ENCODE peak calls at places on chromosome 11, in four cellular contexts. R is K562, K is HepG2, T is GM12878. W is an unnamed sample.

GRCh38 chr11:28086569-28086968 is 21.4 kb downstream of the KIF18A start:
- DNase-seq in R (no peak), K (no peak), T (no peak), W (no peak)

GRCh38 chr11:33531743-33532181 is 168.9 kb downstream of the C11orf91 start:
- DNase-seq in R (no peak), K (no peak), T (no peak), W (no peak)

GRCh38 chr11:111455291-111456085 is 56.7 kb downstream of the BTG4 start:
- DNase-seq in R (no peak), K (no peak), T (no peak), W (no peak)

GRCh38 chr11:44904261-44905080 is 46.2 kb downstream of the TP53I11 start:
- DNase-seq in R (peak), K (no peak), T (no peak), W (no peak)

GRCh38 chr11:34987617-34988016 is 71.2 kb downstream of the PDHX start:
- DNase-seq in R (no peak), K (no peak), T (no peak), W (no peak)

GRCh38 chr11:125020342-125020741 is 42.8 kb upstream of the SLC37A2 start:
- DNase-seq in R (no peak), K (no peak), T (no peak), W (no peak)

GRCh38 chr11:69270929-69271328 is 23.0 kb upstream of the MYEOV start:
- DNase-seq in R (no peak), K (no peak), T (no peak), W (no peak)

GRCh38 chr11:45736424-45736823 is 68.5 kb upstream of the SLC35C1 start:
- DNase-seq in R (peak), K (peak), T (no peak), W (no peak)

GRCh38 chr11:22807855-22808558 is 21.6 kb downstream of the SVIP start:
- DNase-seq in R (no peak), K (no peak), T (peak), W (no peak)

GRCh38 chr11:67099841-67100324 is 19.2 kb upstream of the KDM2A start:
- DNase-seq in R (no peak), K (no peak), T (peak), W (no peak)

GRCh38 chr11:121291896-121292502 is 572 bp upstream of the SC5D start:
- DNase-seq in R (peak), K (no peak), T (peak), W (no peak)

GRCh38 chr11:45233121-45233803 is 52.9 kb downstream of the SYT13 start:
- DNase-seq in R (peak), K (peak), T (no peak), W (peak)

GRCh38 chr11:119584193-119585037 is 144.6 kb downstream of the NECTIN1 start:
- DNase-seq in R (peak), K (no peak), T (no peak), W (no peak)

GRCh38 chr11:110311783-110312578 is 15.6 kb upstream of the RDX start:
- DNase-seq in R (peak), K (no peak), T (no peak), W (peak)

GRCh38 chr11:6931146-6931713 is 5.0 kb downstream of the ZNF215 start:
- DNase-seq in R (no peak), K (no peak), T (no peak), W (no peak)

GRCh38 chr11:19595499-19595839 is 117.2 kb upstream of the NAV2 start:
- DNase-seq in R (no peak), K (no peak), T (no peak), W (no peak)

GRCh38 chr11:47241740-47242400 is 6.7 kb downstream of the ACP2 start:
- DNase-seq in R (no peak), K (no peak), T (no peak), W (no peak)

GRCh38 chr11:12382451-12382850 is 5.1 kb downstream of the PARVA start:
- DNase-seq in R (no peak), K (no peak), T (no peak), W (no peak)

GRCh38 chr11:64593156-64594105 is 2.4 kb downstream of the SLC22A12 start:
- DNase-seq in R (no peak), K (no peak), T (no peak), W (no peak)

GRCh38 chr11:65213322-65214211 is 31.8 kb downstream of the CAPN1 start:
- DNase-seq in R (peak), K (no peak), T (no peak), W (no peak)

GRCh38 chr11:71491531-71492329 is 35.3 kb upstream of the KRTAP5-7 start:
- DNase-seq in R (no peak), K (no peak), T (no peak), W (no peak)

GRCh38 chr11:113408206-113408605 is 20.6 kb downstream of the ANKK1 start:
- DNase-seq in R (no peak), K (no peak), T (no peak), W (no peak)

GRCh38 chr11:15687342-15687741 is 572.6 kb downstream of the INSC start:
- DNase-seq in R (no peak), K (no peak), T (no peak), W (no peak)

GRCh38 chr11:62402226-62402625 is 16.6 kb upstream of the SCGB1A1 start:
- DNase-seq in R (no peak), K (no peak), T (no peak), W (no peak)

DNA sequence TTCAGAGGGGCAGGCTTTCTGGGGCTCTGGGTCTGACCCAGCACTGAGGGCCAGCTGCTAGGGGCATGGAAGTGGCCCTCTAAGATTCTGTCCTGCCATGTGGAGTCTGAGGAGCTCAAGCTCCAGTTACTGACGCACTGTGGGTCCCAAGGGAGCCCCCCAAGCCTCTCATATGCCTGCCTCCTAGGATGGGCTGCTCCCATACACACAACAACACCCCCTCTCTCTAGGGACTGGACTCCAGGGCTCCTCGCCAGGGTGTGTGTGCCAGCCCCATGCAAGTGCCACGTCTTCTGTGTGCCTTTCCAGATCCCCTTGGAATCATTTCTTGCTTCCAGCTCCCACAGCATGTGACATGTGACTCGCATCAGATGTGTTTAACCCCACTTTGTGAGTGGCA is 234.5 kb downstream of the CEP164 start:
- DNase-seq in R (no peak), K (no peak), T (no peak), W (no peak)
- TF ChIP-seq HDAC2 in R (no peak), K (no peak), T (no peak), W (no peak)

DNA sequence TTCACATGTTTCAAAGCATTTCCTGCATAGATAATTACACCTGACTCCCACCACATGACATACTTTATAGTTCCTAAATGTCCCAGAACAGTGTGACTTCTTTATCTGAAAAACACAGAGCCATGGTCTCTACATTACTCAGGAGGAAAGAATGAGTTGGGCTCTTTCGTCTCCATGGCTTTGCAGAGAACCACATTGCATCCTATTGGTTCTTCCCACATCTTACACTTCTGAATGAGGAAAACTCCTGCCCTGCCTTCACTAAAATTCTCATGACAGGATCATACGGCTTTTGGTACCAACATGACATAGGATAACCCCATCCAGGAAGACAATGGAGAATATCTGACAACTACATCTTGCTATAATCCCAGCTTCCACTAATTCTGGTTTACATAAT is 88.5 kb downstream of the ETS1 start:
- DNase-seq in R (no peak), K (no peak), T (no peak), W (no peak)
- TF ChIP-seq SMC3 in R (no peak), K (no peak), T (no peak), W (no peak)

GRCh38 chr11:14254533-14255530 is 104.2 kb downstream of the RRAS2 start:
- DNase-seq in R (no peak), K (no peak), T (no peak), W (no peak)
- TF ChIP-seq HDAC2 in R (no peak), K (no peak), T (no peak), W (no peak)

DNA sequence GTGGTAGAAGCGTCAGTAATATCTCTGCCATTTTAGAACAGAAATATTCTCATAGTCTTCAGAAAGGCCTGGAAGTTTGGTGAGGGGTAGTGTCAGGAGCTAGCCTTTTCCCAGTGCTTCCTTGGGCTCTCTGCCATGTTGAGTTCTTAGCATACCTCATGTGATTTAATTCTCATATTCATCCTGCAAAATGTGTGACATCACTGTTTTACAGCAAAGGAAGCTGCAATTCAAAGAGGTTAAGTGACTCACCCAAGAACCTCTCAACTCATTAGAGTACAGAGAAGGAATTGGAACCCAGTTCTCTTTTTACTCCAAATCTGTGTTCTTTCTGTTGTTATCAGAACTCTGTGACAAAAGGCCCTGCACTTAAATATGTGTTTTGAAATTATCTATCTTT is 72.1 kb downstream of the RNF169 start:
- DNase-seq in R (no peak), K (peak), T (no peak), W (no peak)
- TF ChIP-seq SMC3 in R (no peak), K (no peak), T (no peak), W (no peak)

DNA sequence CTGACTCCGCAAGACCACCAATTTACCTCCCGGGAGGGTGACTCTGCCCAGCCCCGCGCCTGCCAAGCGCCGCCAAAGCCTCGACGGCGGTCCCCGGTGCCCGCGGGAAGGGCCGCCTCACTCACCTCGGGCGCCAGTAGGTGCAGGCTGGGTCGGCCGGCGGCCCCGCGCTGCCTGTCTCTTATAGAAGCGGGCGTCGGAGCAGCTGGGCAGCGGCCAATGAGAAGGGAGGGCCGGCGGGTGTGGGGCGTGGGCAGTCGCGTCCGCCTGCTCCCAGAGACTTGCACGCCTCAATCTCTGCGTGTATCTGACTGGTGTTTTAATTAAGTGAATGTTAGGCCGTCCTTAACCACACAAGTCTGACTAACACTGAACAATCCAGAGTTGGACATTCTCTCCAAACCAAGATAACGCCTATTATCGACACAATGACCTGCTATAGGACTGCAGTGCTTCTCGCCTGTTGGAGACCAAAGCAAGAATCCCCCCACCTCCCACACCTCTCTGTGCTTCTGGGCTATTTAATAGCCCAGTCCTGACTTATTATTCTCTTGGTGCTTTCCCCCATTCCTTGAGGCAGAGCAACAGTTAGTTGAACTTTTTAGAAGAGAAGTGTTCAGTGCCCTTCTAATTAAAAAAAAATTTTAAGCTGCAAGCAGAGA is at the start of gene TPH1:
- DNase-seq in R (no peak), K (no peak), T (no peak), W (no peak)
- TF ChIP-seq HDAC2 in R (no peak), K (no peak), T (no peak), W (no peak)

GRCh38 chr11:77473001-77473800 is 693 bp downstream of the PAK1 start:
- DNase-seq in R (peak), K (no peak), T (no peak), W (peak)
- TF ChIP-seq SMC3 in R (no peak), K (no peak), T (no peak), W (no peak)

GRCh38 chr11:81033779-81034550 is 1593.1 kb upstream of the TENM4 start:
- DNase-seq in R (no peak), K (no peak), T (no peak), W (no peak)
- TF ChIP-seq HDAC2 in R (no peak), K (no peak), T (no peak), W (no peak)

GRCh38 chr11:95335989-95336388 is 105.0 kb upstream of the SESN3 start:
- DNase-seq in R (peak), K (no peak), T (no peak), W (no peak)
- TF ChIP-seq SMC3 in R (no peak), K (no peak), T (no peak), W (no peak)

GRCh38 chr11:72657356-72657755 is 16.9 kb downstream of the PDE2A start:
- DNase-seq in R (no peak), K (no peak), T (no peak), W (no peak)

GRCh38 chr11:72662036-72662435 is 12.2 kb downstream of the PDE2A start:
- DNase-seq in R (no peak), K (no peak), T (no peak), W (no peak)

GRCh38 chr11:72661486-72661885 is 12.7 kb downstream of the PDE2A start:
- DNase-seq in R (no peak), K (no peak), T (no peak), W (no peak)

GRCh38 chr11:72655896-72656464 is 18.2 kb downstream of the PDE2A start:
- DNase-seq in R (no peak), K (no peak), T (no peak), W (no peak)

DNA sequence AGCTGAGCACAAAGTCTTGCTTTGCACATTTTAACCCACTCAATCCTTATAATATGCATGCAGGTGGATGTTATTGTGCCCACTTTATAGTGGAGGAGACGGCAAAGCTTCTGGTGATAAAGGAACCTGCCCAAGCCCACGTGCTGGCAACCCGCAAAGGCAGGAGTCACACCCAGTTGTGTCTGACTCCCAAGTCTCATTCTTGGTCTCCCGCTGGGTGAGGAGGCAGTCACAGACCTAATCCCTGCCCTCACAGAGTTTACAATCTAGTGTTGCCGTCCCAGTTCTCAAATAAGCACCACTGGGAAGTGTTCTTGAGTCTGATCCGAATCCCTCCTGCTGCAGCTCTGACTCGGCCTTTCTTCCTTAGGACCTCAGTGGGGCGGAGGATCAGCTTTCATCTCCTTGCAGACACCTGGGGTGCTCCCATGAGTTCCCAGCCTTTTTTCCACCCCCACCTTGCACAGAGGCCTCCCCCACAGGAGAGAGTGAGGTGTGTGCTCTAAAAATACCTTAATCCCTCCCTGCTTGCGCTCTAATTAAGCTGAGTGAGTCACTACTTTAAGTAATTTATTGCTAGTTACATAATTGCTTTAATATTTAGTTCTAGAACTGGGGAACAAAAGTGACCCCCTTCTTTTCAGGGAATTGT is 15.1 kb downstream of the PDE2A start:
- DNase-seq in R (no peak), K (no peak), T (no peak), W (no peak)
- TF ChIP-seq HDAC2 in R (no peak), K (no peak), T (no peak), W (no peak)

W was measured in A549.